ENCODE peak calls at places on chromosomes 13 and 19, in seven cellular contexts. One of them, this sample, is unnamed.

GRCh38 chr19:12156254-12157058 is at the start of gene ZNF625:
- DNase-seq in GM12878: peak; percentile 39
- DNase-seq in SK-N-SH: peak; percentile 97
- DNase-seq in HCT116: no peak
- DNase-seq in HepG2: peak; percentile 90
- DNase-seq in H1: peak; percentile 95
- DNase-seq in K562: no peak
- DNase-seq in this sample: peak; percentile 75

GRCh38 chr13:39394811-39395685 is 207.9 kb downstream of the LHFPL6 start:
- DNase-seq in GM12878: no peak
- DNase-seq in SK-N-SH: peak; percentile 18
- DNase-seq in HCT116: no peak
- DNase-seq in HepG2: no peak
- DNase-seq in H1: no peak
- DNase-seq in K562: no peak
- DNase-seq in this sample: no peak

GRCh38 chr13:75217949-75218348 is 264.0 kb downstream of the TBC1D4 start:
- DNase-seq in GM12878: no peak
- DNase-seq in SK-N-SH: no peak
- DNase-seq in HCT116: no peak
- DNase-seq in HepG2: no peak
- DNase-seq in H1: no peak
- DNase-seq in K562: no peak
- DNase-seq in this sample: no peak

GRCh38 chr13:59038824-59039223 is 1124.9 kb downstream of the DIAPH3 start:
- DNase-seq in GM12878: no peak
- DNase-seq in SK-N-SH: no peak
- DNase-seq in HCT116: no peak
- DNase-seq in HepG2: no peak
- DNase-seq in H1: no peak
- DNase-seq in K562: no peak
- DNase-seq in this sample: no peak

GRCh38 chr13:36685912-36686311 is 12.1 kb downstream of the SERTM1 start:
- DNase-seq in GM12878: no peak
- DNase-seq in SK-N-SH: no peak
- DNase-seq in HCT116: no peak
- DNase-seq in HepG2: no peak
- DNase-seq in H1: no peak
- DNase-seq in K562: no peak
- DNase-seq in this sample: no peak

GRCh38 chr19:13984875-13985741 is 21.0 kb downstream of the RFX1 start:
- DNase-seq in GM12878: no peak
- DNase-seq in SK-N-SH: no peak
- DNase-seq in HCT116: no peak
- DNase-seq in HepG2: peak; percentile 18
- DNase-seq in H1: no peak
- DNase-seq in K562: no peak
- DNase-seq in this sample: no peak

GRCh38 chr19:6740589-6741348 is 1.3 kb downstream of the TRIP10 start:
- DNase-seq in GM12878: no peak
- DNase-seq in SK-N-SH: peak; percentile 81
- DNase-seq in HCT116: no peak
- DNase-seq in HepG2: no peak
- DNase-seq in H1: no peak
- DNase-seq in K562: peak; percentile 54
- DNase-seq in this sample: peak; percentile 46

GRCh38 chr19:43316591-43317319 is 36.7 kb upstream of the CD177 start:
- DNase-seq in GM12878: no peak
- DNase-seq in SK-N-SH: peak; percentile 44
- DNase-seq in HCT116: peak; percentile 73
- DNase-seq in HepG2: peak; percentile 56
- DNase-seq in H1: peak; percentile 92
- DNase-seq in K562: peak; percentile 19
- DNase-seq in this sample: no peak

GRCh38 chr13:38686635-38687245 is at the start of gene FREM2:
- DNase-seq in GM12878: no peak
- DNase-seq in SK-N-SH: no peak
- DNase-seq in HCT116: no peak
- DNase-seq in HepG2: no peak
- DNase-seq in H1: peak; percentile 89
- DNase-seq in K562: no peak
- DNase-seq in this sample: no peak

GRCh38 chr13:105466376-105466775 is 1069.1 kb downstream of the EFNB2 start:
- DNase-seq in GM12878: no peak
- DNase-seq in SK-N-SH: no peak
- DNase-seq in HCT116: no peak
- DNase-seq in HepG2: no peak
- DNase-seq in H1: no peak
- DNase-seq in K562: no peak
- DNase-seq in this sample: no peak

GRCh38 chr13:30615851-30616311 is 1.8 kb upstream of the USPL1 start:
- DNase-seq in GM12878: no peak
- DNase-seq in SK-N-SH: peak; percentile 26
- DNase-seq in HCT116: no peak
- DNase-seq in HepG2: peak; percentile 8
- DNase-seq in H1: no peak
- DNase-seq in K562: peak; percentile 12
- DNase-seq in this sample: peak; percentile 73

GRCh38 chr13:48559638-48560320 is 26.9 kb upstream of the RCBTB2 start:
- DNase-seq in GM12878: no peak
- DNase-seq in SK-N-SH: no peak
- DNase-seq in HCT116: no peak
- DNase-seq in HepG2: no peak
- DNase-seq in H1: no peak
- DNase-seq in K562: no peak
- DNase-seq in this sample: no peak

GRCh38 chr19:9839415-9839814 is 4.3 kb downstream of the PIN1 start:
- DNase-seq in GM12878: no peak
- DNase-seq in SK-N-SH: no peak
- DNase-seq in HCT116: no peak
- DNase-seq in HepG2: no peak
- DNase-seq in H1: no peak
- DNase-seq in K562: no peak
- DNase-seq in this sample: no peak

GRCh38 chr19:43725468-43725867 is 9.6 kb downstream of the IRGC start:
- DNase-seq in GM12878: peak; percentile 68
- DNase-seq in SK-N-SH: no peak
- DNase-seq in HCT116: no peak
- DNase-seq in HepG2: no peak
- DNase-seq in H1: no peak
- DNase-seq in K562: no peak
- DNase-seq in this sample: peak; percentile 81

GRCh38 chr13:110499621-110500281 is 61.8 kb downstream of the RAB20 start:
- DNase-seq in GM12878: no peak
- DNase-seq in SK-N-SH: no peak
- DNase-seq in HCT116: no peak
- DNase-seq in HepG2: no peak
- DNase-seq in H1: no peak
- DNase-seq in K562: no peak
- DNase-seq in this sample: no peak

GRCh38 chr13:106867249-106867648 is 299.3 kb upstream of the ARGLU1 start:
- DNase-seq in GM12878: no peak
- DNase-seq in SK-N-SH: peak; percentile 19
- DNase-seq in HCT116: no peak
- DNase-seq in HepG2: no peak
- DNase-seq in H1: no peak
- DNase-seq in K562: no peak
- DNase-seq in this sample: peak; percentile 34

GRCh38 chr19:23914402-23915286 is at the start of gene ZNF726:
- DNase-seq in GM12878: peak; percentile 37
- DNase-seq in SK-N-SH: peak; percentile 77
- DNase-seq in HCT116: no peak
- DNase-seq in HepG2: no peak
- DNase-seq in H1: no peak
- DNase-seq in K562: peak; percentile 86
- DNase-seq in this sample: peak; percentile 90

GRCh38 chr19:33374406-33374703 is 846 bp downstream of the CEBPG start:
- DNase-seq in GM12878: no peak
- DNase-seq in SK-N-SH: peak; percentile 53
- DNase-seq in HCT116: no peak
- DNase-seq in HepG2: no peak
- DNase-seq in H1: no peak
- DNase-seq in K562: no peak
- DNase-seq in this sample: no peak

GRCh38 chr13:33940898-33941297 is 122.9 kb downstream of the RFC3 start:
- DNase-seq in GM12878: no peak
- DNase-seq in SK-N-SH: no peak
- DNase-seq in HCT116: no peak
- DNase-seq in HepG2: no peak
- DNase-seq in H1: no peak
- DNase-seq in K562: no peak
- DNase-seq in this sample: peak; percentile 8

GRCh38 chr13:45258339-45258685 is 57.5 kb upstream of the KCTD4 start:
- DNase-seq in GM12878: no peak
- DNase-seq in SK-N-SH: no peak
- DNase-seq in HCT116: no peak
- DNase-seq in HepG2: peak; percentile 10
- DNase-seq in H1: no peak
- DNase-seq in K562: no peak
- DNase-seq in this sample: no peak

GRCh38 chr13:45256254-45256653 is 55.4 kb upstream of the KCTD4 start:
- DNase-seq in GM12878: no peak
- DNase-seq in SK-N-SH: no peak
- DNase-seq in HCT116: no peak
- DNase-seq in HepG2: no peak
- DNase-seq in H1: no peak
- DNase-seq in K562: no peak
- DNase-seq in this sample: no peak

GRCh38 chr13:45255253-45255987 is 54.6 kb upstream of the KCTD4 start:
- DNase-seq in GM12878: no peak
- DNase-seq in SK-N-SH: no peak
- DNase-seq in HCT116: no peak
- DNase-seq in HepG2: peak; percentile 52
- DNase-seq in H1: no peak
- DNase-seq in K562: no peak
- DNase-seq in this sample: no peak

GRCh38 chr13:45257638-45258338 is 56.9 kb upstream of the KCTD4 start:
- DNase-seq in GM12878: no peak
- DNase-seq in SK-N-SH: no peak
- DNase-seq in HCT116: no peak
- DNase-seq in HepG2: no peak
- DNase-seq in H1: no peak
- DNase-seq in K562: no peak
- DNase-seq in this sample: no peak
- H3K9ac ChIP-seq in GM12878: no peak overlapping the region
- H3K9ac ChIP-seq in SK-N-SH: no peak overlapping the region
- H3K9ac ChIP-seq in HCT116: no peak overlapping the region
- H3K9ac ChIP-seq in HepG2: no peak overlapping the region
- H3K9ac ChIP-seq in H1: no peak overlapping the region
- H3K9ac ChIP-seq in K562: no peak overlapping the region
- H3K9ac ChIP-seq in this sample: no peak overlapping the region

GRCh38 chr13:85223883-85224656 is 575.1 kb downstream of the SLITRK6 start:
- DNase-seq in GM12878: no peak
- DNase-seq in SK-N-SH: no peak
- DNase-seq in HCT116: no peak
- DNase-seq in HepG2: no peak
- DNase-seq in H1: no peak
- DNase-seq in K562: no peak
- DNase-seq in this sample: no peak
- H2AFZ ChIP-seq in GM12878: no peak overlapping the region
- H2AFZ ChIP-seq in SK-N-SH: peak overlapping the region; percentile 54
- H2AFZ ChIP-seq in HCT116: no peak overlapping the region
- H2AFZ ChIP-seq in HepG2: no peak overlapping the region
- H2AFZ ChIP-seq in H1: no peak overlapping the region
- H2AFZ ChIP-seq in K562: no peak overlapping the region
- H2AFZ ChIP-seq in this sample: no peak overlapping the region

GRCh38 chr19:47111081-47111589 is 2.4 kb downstream of the ZC3H4 start:
- DNase-seq in GM12878: no peak
- DNase-seq in SK-N-SH: peak; percentile 44
- DNase-seq in HCT116: no peak
- DNase-seq in HepG2: no peak
- DNase-seq in H1: no peak
- DNase-seq in K562: peak; percentile 51
- DNase-seq in this sample: peak; percentile 21

GRCh38 chr19:47112166-47112663 is 1.4 kb downstream of the ZC3H4 start:
- DNase-seq in GM12878: no peak
- DNase-seq in SK-N-SH: peak; percentile 76
- DNase-seq in HCT116: no peak
- DNase-seq in HepG2: peak; percentile 81
- DNase-seq in H1: peak; percentile 81
- DNase-seq in K562: peak; percentile 84
- DNase-seq in this sample: peak; percentile 69

GRCh38 chr19:47112664-47113445 is 721 bp downstream of the ZC3H4 start:
- DNase-seq in GM12878: peak; percentile 100
- DNase-seq in SK-N-SH: peak; percentile 92
- DNase-seq in HCT116: peak; percentile 98
- DNase-seq in HepG2: peak; percentile 96
- DNase-seq in H1: peak; percentile 99
- DNase-seq in K562: peak; percentile 83
- DNase-seq in this sample: peak; percentile 100

GRCh38 chr19:47111682-47112165 is 1.9 kb downstream of the ZC3H4 start:
- DNase-seq in GM12878: no peak
- DNase-seq in SK-N-SH: no peak
- DNase-seq in HCT116: no peak
- DNase-seq in HepG2: no peak
- DNase-seq in H1: no peak
- DNase-seq in K562: no peak
- DNase-seq in this sample: no peak

DNA sequence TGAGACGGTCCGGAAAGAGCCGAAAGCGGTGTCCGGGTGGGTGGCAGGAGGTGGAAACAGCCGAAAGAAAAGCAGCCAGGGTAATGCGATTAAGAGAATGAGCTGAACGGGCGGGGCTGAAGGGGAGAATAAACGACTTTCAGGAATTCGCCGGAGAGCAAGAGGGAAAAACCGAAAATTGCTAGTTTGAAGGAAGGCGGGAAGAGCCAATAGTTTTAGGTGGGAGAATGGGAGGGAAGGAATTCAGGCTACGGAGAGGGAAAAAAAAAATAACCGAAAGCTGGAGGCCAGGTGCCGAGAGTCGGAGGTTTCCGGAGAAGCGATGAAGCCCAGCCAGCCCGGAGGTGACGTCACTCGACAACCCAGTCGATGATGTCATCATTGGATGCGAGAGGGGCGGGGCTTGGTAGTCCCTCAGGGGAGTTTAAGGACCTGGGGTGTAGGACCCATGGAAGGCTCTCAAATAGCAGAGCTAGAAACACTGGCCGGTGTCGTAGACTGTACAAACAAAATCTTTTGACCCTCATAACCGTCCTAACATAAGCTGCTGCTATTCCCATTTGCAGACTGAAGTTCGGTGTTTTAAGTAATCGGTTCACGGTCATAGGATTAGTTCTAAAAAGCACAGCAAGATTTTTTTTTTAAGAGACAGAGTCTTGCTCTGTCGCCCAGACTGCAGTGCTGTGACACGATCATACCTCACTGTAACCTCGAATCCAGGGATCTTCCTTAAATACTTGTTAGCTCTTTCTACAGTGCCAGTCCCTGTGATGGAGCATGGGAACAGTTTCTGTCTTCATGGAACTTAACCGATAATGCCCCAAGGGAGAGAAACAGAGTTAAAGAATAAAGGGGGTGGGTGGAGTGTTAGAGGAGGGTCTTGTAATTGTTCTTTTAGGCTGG is at the start of gene ZC3H4:
- DNase-seq in GM12878: peak; percentile 85
- DNase-seq in SK-N-SH: peak; percentile 94
- DNase-seq in HCT116: peak; percentile 90
- DNase-seq in HepG2: peak; percentile 87
- DNase-seq in H1: peak; percentile 98
- DNase-seq in K562: peak; percentile 91
- DNase-seq in this sample: peak; percentile 94
- TF ChIP-seq POLR2AphosphoS5 in GM12878: peak; percentile 84
- TF ChIP-seq POLR2AphosphoS5 in SK-N-SH: peak; percentile 82
- TF ChIP-seq POLR2AphosphoS5 in HCT116: peak; percentile 90
- TF ChIP-seq POLR2AphosphoS5 in HepG2: peak; percentile 66
- TF ChIP-seq POLR2AphosphoS5 in H1: peak; percentile 76
- TF ChIP-seq POLR2AphosphoS5 in K562: peak; percentile 54
- TF ChIP-seq POLR2AphosphoS5 in this sample: peak; percentile 90

GRCh38 chr19:4083677-4084546 is 17.2 kb upstream of the ZBTB7A start:
- DNase-seq in GM12878: no peak
- DNase-seq in SK-N-SH: no peak
- DNase-seq in HCT116: no peak
- DNase-seq in HepG2: no peak
- DNase-seq in H1: no peak
- DNase-seq in K562: no peak
- DNase-seq in this sample: no peak
- H3K9ac ChIP-seq in GM12878: peak overlapping the region; percentile 43
- H3K9ac ChIP-seq in SK-N-SH: no peak overlapping the region
- H3K9ac ChIP-seq in HCT116: no peak overlapping the region
- H3K9ac ChIP-seq in HepG2: peak overlapping the region; percentile 39
- H3K9ac ChIP-seq in H1: no peak overlapping the region
- H3K9ac ChIP-seq in K562: peak overlapping the region; percentile 35
- H3K9ac ChIP-seq in this sample: no peak overlapping the region